ENCODE peak calls at places on chromosomes 13 and 19, in eight cellular contexts. R, M, U, H, P, F, B and I are unnamed samples.

GRCh38 chr19:2858864-2859263 is 8.3 kb upstream of the ZNF556 start:
- DNase-seq in R (no peak), M (no peak), U (no peak), H (no peak), P (no peak), F (no peak), B (no peak), I (no peak)

GRCh38 chr13:42379241-42379640 is 107.3 kb downstream of the AKAP11 start:
- DNase-seq in R (no peak), M (no peak), U (no peak), H (no peak), P (no peak), F (no peak), B (no peak), I (no peak)

GRCh38 chr13:45255253-45255987 is 54.6 kb upstream of the KCTD4 start:
- DNase-seq in R (no peak), M (no peak), U (no peak), H (no peak), P (no peak), F (no peak), B (no peak), I (no peak)

GRCh38 chr13:92225861-92226260 is 827.4 kb downstream of the GPC5 start:
- DNase-seq in R (no peak), M (no peak), U (no peak), H (no peak), P (no peak), F (no peak), B (no peak), I (no peak)

GRCh38 chr13:62137629-62138405 is 722.2 kb upstream of the PCDH20 start:
- DNase-seq in R (no peak), M (no peak), U (no peak), H (no peak), P (no peak), F (no peak), B (no peak), I (no peak)

GRCh38 chr13:96011291-96011875 is 41.8 kb downstream of the UGGT2 start:
- DNase-seq in R (no peak), M (no peak), U (peak; percentile 12), H (no peak), P (no peak), F (no peak), B (no peak), I (no peak)

GRCh38 chr19:47272448-47273312 is 2.0 kb upstream of the INAFM1 start:
- DNase-seq in R (no peak), M (no peak), U (no peak), H (peak; percentile 38), P (no peak), F (no peak), B (no peak), I (no peak)

GRCh38 chr13:37475966-37476365 is 122.6 kb downstream of the POSTN start:
- DNase-seq in R (no peak), M (no peak), U (no peak), H (no peak), P (no peak), F (no peak), B (no peak), I (no peak)

GRCh38 chr13:42266464-42266863 is 5.5 kb upstream of the AKAP11 start:
- DNase-seq in R (no peak), M (peak; percentile 86), U (no peak), H (no peak), P (peak; percentile 29), F (no peak), B (no peak), I (no peak)

GRCh38 chr13:33870046-33870668 is 52.2 kb downstream of the RFC3 start:
- DNase-seq in R (no peak), M (no peak), U (no peak), H (no peak), P (no peak), F (no peak), B (no peak), I (no peak)

GRCh38 chr19:19662866-19663291 is 597 bp downstream of the ATP13A1 start:
- DNase-seq in R (no peak), M (no peak), U (no peak), H (no peak), P (no peak), F (peak; percentile 37), B (no peak), I (no peak)

GRCh38 chr13:42039457-42039945 is 8.9 kb upstream of the DGKH start:
- DNase-seq in R (peak; percentile 25), M (no peak), U (no peak), H (no peak), P (no peak), F (no peak), B (peak; percentile 32), I (peak; percentile 46)

GRCh38 chr19:10111405-10111811 is at the start of gene P2RY11:
- DNase-seq in R (no peak), M (no peak), U (no peak), H (no peak), P (no peak), F (no peak), B (no peak), I (peak; percentile 54)

GRCh38 chr19:20423381-20424207 is 142.0 kb downstream of the ZNF737 start:
- DNase-seq in R (no peak), M (no peak), U (peak; percentile 32), H (peak; percentile 56), P (no peak), F (peak; percentile 50), B (peak; percentile 24), I (peak; percentile 2)

GRCh38 chr13:51453308-51453958 is 597 bp upstream of the INTS6 start:
- DNase-seq in R (no peak), M (no peak), U (no peak), H (no peak), P (no peak), F (peak; percentile 74), B (peak; percentile 83), I (peak; percentile 84)

GRCh38 chr13:30679483-30680330 is 55.6 kb upstream of the ALOX5AP start:
- DNase-seq in R (peak; percentile 26), M (peak; percentile 58), U (peak; percentile 5), H (no peak), P (no peak), F (peak; percentile 37), B (peak; percentile 59), I (peak; percentile 52)

GRCh38 chr19:15466851-15467733 is 2.7 kb upstream of the RASAL3 start:
- DNase-seq in R (no peak), M (peak; percentile 99), U (no peak), H (no peak), P (peak; percentile 32), F (no peak), B (no peak), I (peak; percentile 62)

GRCh38 chr19:45133661-45134060 is 27.1 kb downstream of the NKPD1 start:
- DNase-seq in R (no peak), M (no peak), U (no peak), H (no peak), P (no peak), F (no peak), B (no peak), I (no peak)

GRCh38 chr19:45128109-45128508 is 32.7 kb downstream of the NKPD1 start:
- DNase-seq in R (no peak), M (no peak), U (no peak), H (no peak), P (no peak), F (no peak), B (no peak), I (no peak)

GRCh38 chr19:45128806-45129205 is 32.0 kb downstream of the NKPD1 start:
- DNase-seq in R (no peak), M (no peak), U (no peak), H (no peak), P (no peak), F (no peak), B (no peak), I (no peak)

GRCh38 chr19:45130236-45130635 is 30.5 kb downstream of the NKPD1 start:
- DNase-seq in R (no peak), M (no peak), U (no peak), H (no peak), P (no peak), F (no peak), B (no peak), I (no peak)

DNA sequence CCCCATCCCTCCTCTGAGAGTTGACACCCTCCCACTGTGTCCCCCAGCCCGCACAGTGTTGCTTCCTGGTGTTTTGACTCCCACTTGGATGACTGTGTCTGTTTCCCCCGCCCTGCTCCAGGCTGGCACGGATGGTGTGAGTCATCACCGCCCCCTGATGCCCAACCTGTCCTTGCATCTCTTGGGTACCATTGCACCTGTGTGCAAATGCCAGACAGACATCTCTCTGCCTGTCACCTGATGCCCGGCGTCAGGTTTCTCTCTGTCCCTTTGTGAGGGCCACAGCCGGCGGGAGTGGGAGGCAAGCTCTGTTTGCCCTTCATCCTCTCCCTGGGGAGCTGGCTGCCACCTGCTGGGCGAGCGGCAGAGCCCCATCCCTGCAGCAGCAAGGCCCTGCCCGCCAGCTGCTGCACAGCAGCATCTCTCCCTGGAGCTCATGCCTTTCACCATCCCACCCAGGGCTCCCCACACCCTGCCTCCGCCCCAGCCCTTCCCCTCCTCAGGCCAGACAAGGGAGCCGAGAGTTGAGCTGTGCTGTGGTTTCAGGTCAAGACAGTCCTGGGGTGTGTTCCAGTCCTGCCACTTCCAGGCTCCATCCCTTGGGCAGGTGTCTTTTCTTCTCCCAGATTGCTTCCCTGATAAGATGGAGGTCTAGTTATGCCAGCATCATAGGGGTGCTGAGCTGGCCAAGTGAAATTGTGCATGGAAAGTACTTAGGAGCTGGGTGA is 29.7 kb downstream of the NKPD1 start:
- DNase-seq in R (peak; percentile 41), M (peak; percentile 6), U (no peak), H (peak; percentile 63), P (no peak), F (no peak), B (no peak), I (no peak)
- TF ChIP-seq CTCF in R (no peak), M (no peak), U (no peak), H (peak; percentile 16), P (peak; percentile 34), F (no peak), B (peak; percentile 44), I (peak; percentile 55)

GRCh38 chr19:11674067-11674492 is 64.7 kb downstream of the ZNF823 start:
- DNase-seq in R (no peak), M (no peak), U (no peak), H (no peak), P (no peak), F (no peak), B (no peak), I (no peak)
- TF ChIP-seq CTCF in R (no peak), M (no peak), U (no peak), H (no peak), P (no peak), F (no peak), B (no peak), I (no peak)

DNA sequence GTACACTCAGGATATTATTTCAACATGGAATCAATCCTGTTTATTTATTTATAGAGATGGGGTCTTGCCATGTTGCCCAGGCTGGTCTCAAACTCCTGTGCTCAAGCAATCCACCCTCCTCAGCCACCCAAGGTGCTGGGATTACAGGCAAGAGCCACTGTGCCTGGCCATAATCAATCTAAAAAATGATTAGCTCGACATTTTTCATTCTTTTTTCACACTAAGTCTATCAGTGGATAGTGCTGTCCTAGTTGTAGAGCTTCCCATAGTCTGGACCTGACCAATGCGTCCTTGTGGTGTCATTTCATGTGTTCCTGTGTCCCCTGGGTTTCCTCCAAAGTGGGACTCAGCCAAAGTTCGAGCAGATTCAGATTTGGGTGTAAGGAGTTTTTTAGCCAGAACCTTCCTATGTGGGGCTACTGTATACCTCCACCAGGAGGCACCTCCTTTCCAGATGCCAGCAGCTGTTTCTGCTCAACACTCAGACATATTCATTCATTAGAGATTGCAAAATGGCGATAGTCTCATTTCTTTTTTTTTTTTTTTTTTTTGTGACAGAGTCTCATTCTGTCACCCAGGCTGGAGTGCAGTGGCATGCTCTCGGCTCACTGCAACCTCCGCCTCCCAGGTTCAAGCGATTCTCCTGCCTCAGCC is 61.1 kb downstream of the MAP4K1 start:
- DNase-seq in R (no peak), M (no peak), U (no peak), H (no peak), P (no peak), F (no peak), B (no peak), I (no peak)
- TF ChIP-seq CTCF in R (no peak), M (no peak), U (no peak), H (no peak), P (peak; percentile 18), F (no peak), B (peak; percentile 22), I (peak; percentile 35)

GRCh38 chr13:110499621-110500281 is 61.8 kb downstream of the RAB20 start:
- DNase-seq in R (peak; percentile 21), M (no peak), U (peak; percentile 65), H (no peak), P (no peak), F (no peak), B (no peak), I (no peak)
- TF ChIP-seq CTCF in R (no peak), M (no peak), U (no peak), H (no peak), P (no peak), F (no peak), B (no peak), I (no peak)